ENCODE peak calls at places on chromosomes 12 and 14, in six cellular contexts. One of them, this sample, is unnamed.

GRCh38 chr12:41055875-41056577 is 132.1 kb upstream of the PDZRN4 start:
- DNase-seq in CD4-positive, CD25-positive, alpha-beta regulatory T cell: no peak
- DNase-seq in aorta: no peak
- DNase-seq in HepG2: no peak
- DNase-seq in transverse colon: no peak
- DNase-seq in CD8-positive, alpha-beta memory T cell: no peak
- DNase-seq in this sample: no peak

GRCh38 chr14:99802301-99803105 is 9.3 kb downstream of the EML1 start:
- DNase-seq in transverse colon: no peak
- DNase-seq in aorta: no peak
- DNase-seq in CD8-positive, alpha-beta memory T cell: no peak
- DNase-seq in HepG2: no peak
- DNase-seq in CD4-positive, CD25-positive, alpha-beta regulatory T cell: no peak
- DNase-seq in this sample: no peak

GRCh38 chr14:51147183-51147582 is 52.3 kb upstream of the TRIM9 start:
- DNase-seq in CD8-positive, alpha-beta memory T cell: no peak
- DNase-seq in transverse colon: no peak
- DNase-seq in CD4-positive, CD25-positive, alpha-beta regulatory T cell: no peak
- DNase-seq in HepG2: peak; percentile 6
- DNase-seq in aorta: no peak
- DNase-seq in this sample: no peak

GRCh38 chr12:31363826-31364225 is 37.9 kb upstream of the SINHCAF start:
- DNase-seq in CD4-positive, CD25-positive, alpha-beta regulatory T cell: no peak
- DNase-seq in CD8-positive, alpha-beta memory T cell: no peak
- DNase-seq in HepG2: no peak
- DNase-seq in transverse colon: no peak
- DNase-seq in aorta: no peak
- DNase-seq in this sample: no peak

GRCh38 chr12:31431721-31432120 is 105.8 kb upstream of the SINHCAF start:
- DNase-seq in HepG2: peak; percentile 15
- DNase-seq in transverse colon: no peak
- DNase-seq in CD8-positive, alpha-beta memory T cell: no peak
- DNase-seq in CD4-positive, CD25-positive, alpha-beta regulatory T cell: no peak
- DNase-seq in aorta: no peak
- DNase-seq in this sample: no peak

GRCh38 chr14:90626550-90626949 is 189.7 kb downstream of the TTC7B start:
- DNase-seq in CD4-positive, CD25-positive, alpha-beta regulatory T cell: no peak
- DNase-seq in aorta: no peak
- DNase-seq in CD8-positive, alpha-beta memory T cell: no peak
- DNase-seq in transverse colon: peak; percentile 24
- DNase-seq in HepG2: no peak
- DNase-seq in this sample: no peak

GRCh38 chr14:55381040-55381439 is 30.6 kb downstream of the ATG14 start:
- DNase-seq in HepG2: peak; percentile 68
- DNase-seq in CD4-positive, CD25-positive, alpha-beta regulatory T cell: no peak
- DNase-seq in transverse colon: no peak
- DNase-seq in aorta: no peak
- DNase-seq in CD8-positive, alpha-beta memory T cell: no peak
- DNase-seq in this sample: no peak

GRCh38 chr12:94596596-94596995 is 53.8 kb downstream of the TMCC3 start:
- DNase-seq in transverse colon: no peak
- DNase-seq in CD4-positive, CD25-positive, alpha-beta regulatory T cell: no peak
- DNase-seq in CD8-positive, alpha-beta memory T cell: no peak
- DNase-seq in HepG2: no peak
- DNase-seq in aorta: no peak
- DNase-seq in this sample: no peak

GRCh38 chr12:101117842-101118241 is 92.2 kb downstream of the SLC5A8 start:
- DNase-seq in HepG2: no peak
- DNase-seq in aorta: no peak
- DNase-seq in CD4-positive, CD25-positive, alpha-beta regulatory T cell: no peak
- DNase-seq in CD8-positive, alpha-beta memory T cell: no peak
- DNase-seq in transverse colon: no peak
- DNase-seq in this sample: no peak

GRCh38 chr12:111451649-111452129 is 46.0 kb downstream of the SH2B3 start:
- DNase-seq in aorta: no peak
- DNase-seq in CD8-positive, alpha-beta memory T cell: no peak
- DNase-seq in HepG2: peak; percentile 53
- DNase-seq in CD4-positive, CD25-positive, alpha-beta regulatory T cell: peak; percentile 76
- DNase-seq in transverse colon: no peak
- DNase-seq in this sample: no peak

GRCh38 chr12:47326190-47326589 is 246.4 kb upstream of the AMIGO2 start:
- DNase-seq in CD4-positive, CD25-positive, alpha-beta regulatory T cell: no peak
- DNase-seq in transverse colon: no peak
- DNase-seq in HepG2: no peak
- DNase-seq in aorta: no peak
- DNase-seq in CD8-positive, alpha-beta memory T cell: no peak
- DNase-seq in this sample: no peak

GRCh38 chr12:122192441-122192840 is 9.5 kb downstream of the LRRC43 start:
- DNase-seq in HepG2: no peak
- DNase-seq in CD4-positive, CD25-positive, alpha-beta regulatory T cell: no peak
- DNase-seq in aorta: no peak
- DNase-seq in transverse colon: no peak
- DNase-seq in CD8-positive, alpha-beta memory T cell: no peak
- DNase-seq in this sample: no peak

GRCh38 chr12:88994537-88994936 is 357.8 kb downstream of the DUSP6 start:
- DNase-seq in aorta: no peak
- DNase-seq in transverse colon: no peak
- DNase-seq in CD4-positive, CD25-positive, alpha-beta regulatory T cell: no peak
- DNase-seq in CD8-positive, alpha-beta memory T cell: no peak
- DNase-seq in HepG2: no peak
- DNase-seq in this sample: no peak

GRCh38 chr14:24089890-24090289 is 4.2 kb upstream of the PCK2 start:
- DNase-seq in HepG2: no peak
- DNase-seq in transverse colon: no peak
- DNase-seq in aorta: no peak
- DNase-seq in CD4-positive, CD25-positive, alpha-beta regulatory T cell: no peak
- DNase-seq in CD8-positive, alpha-beta memory T cell: no peak
- DNase-seq in this sample: no peak

GRCh38 chr14:104254735-104255400 is 116.5 kb downstream of the KIF26A start:
- DNase-seq in CD8-positive, alpha-beta memory T cell: no peak
- DNase-seq in aorta: no peak
- DNase-seq in CD4-positive, CD25-positive, alpha-beta regulatory T cell: no peak
- DNase-seq in HepG2: no peak
- DNase-seq in transverse colon: no peak
- DNase-seq in this sample: no peak

DNA sequence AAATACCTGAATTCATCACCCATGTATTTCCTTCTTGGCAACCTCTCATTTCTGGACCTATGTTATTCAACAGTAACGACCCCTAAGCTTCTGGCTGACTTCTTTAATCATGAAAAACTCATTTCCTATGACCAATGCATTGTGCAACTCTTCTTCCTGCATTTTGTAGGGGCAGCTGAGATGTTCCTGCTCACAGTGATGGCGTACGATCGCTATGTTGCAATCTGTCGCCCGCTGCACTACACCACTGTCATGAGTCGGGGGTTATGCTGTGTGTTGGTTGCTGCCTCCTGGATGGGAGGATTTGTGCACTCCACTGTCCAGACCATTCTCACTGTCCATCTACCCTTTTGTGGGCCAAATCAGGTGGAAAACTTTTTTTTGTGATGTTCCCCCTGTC is 356 bp downstream of the OR4Q2 start:
- DNase-seq in aorta: no peak
- DNase-seq in transverse colon: no peak
- DNase-seq in HepG2: no peak
- DNase-seq in CD8-positive, alpha-beta memory T cell: no peak
- DNase-seq in CD4-positive, CD25-positive, alpha-beta regulatory T cell: no peak
- DNase-seq in this sample: no peak
- H3K9me3 ChIP-seq in aorta: no peaks in the 10 kb centered on the region
- H3K9me3 ChIP-seq in transverse colon: no peaks in the 10 kb centered on the region
- H3K9me3 ChIP-seq in HepG2: no peaks in the 10 kb centered on the region
- H3K9me3 ChIP-seq in CD8-positive, alpha-beta memory T cell: no peaks in the 10 kb centered on the region
- H3K9me3 ChIP-seq in CD4-positive, CD25-positive, alpha-beta regulatory T cell: no peaks in the 10 kb centered on the region
- H3K9me3 ChIP-seq in this sample: no peaks in the 10 kb centered on the region

GRCh38 chr14:19800282-19801117 is 3.1 kb upstream of the OR4N2 start:
- DNase-seq in aorta: no peak
- DNase-seq in CD8-positive, alpha-beta memory T cell: no peak
- DNase-seq in HepG2: no peak
- DNase-seq in transverse colon: no peak
- DNase-seq in CD4-positive, CD25-positive, alpha-beta regulatory T cell: no peak
- DNase-seq in this sample: no peak

GRCh38 chr14:19799880-19800279 is 3.7 kb upstream of the OR4N2 start:
- DNase-seq in CD4-positive, CD25-positive, alpha-beta regulatory T cell: no peak
- DNase-seq in HepG2: no peak
- DNase-seq in aorta: no peak
- DNase-seq in CD8-positive, alpha-beta memory T cell: no peak
- DNase-seq in transverse colon: no peak
- DNase-seq in this sample: no peak

GRCh38 chr14:19801118-19801464 is 2.5 kb upstream of the OR4N2 start:
- DNase-seq in aorta: no peak
- DNase-seq in CD8-positive, alpha-beta memory T cell: no peak
- DNase-seq in HepG2: no peak
- DNase-seq in CD4-positive, CD25-positive, alpha-beta regulatory T cell: no peak
- DNase-seq in transverse colon: no peak
- DNase-seq in this sample: no peak
- H3K9me3 ChIP-seq in aorta: no peaks in the 10 kb centered on the region
- H3K9me3 ChIP-seq in CD8-positive, alpha-beta memory T cell: no peaks in the 10 kb centered on the region
- H3K9me3 ChIP-seq in HepG2: no peaks in the 10 kb centered on the region
- H3K9me3 ChIP-seq in CD4-positive, CD25-positive, alpha-beta regulatory T cell: no peaks in the 10 kb centered on the region
- H3K9me3 ChIP-seq in transverse colon: peaks cover 27% of the 10 kb centered on the region
- H3K9me3 ChIP-seq in this sample: no peaks in the 10 kb centered on the region

DNA sequence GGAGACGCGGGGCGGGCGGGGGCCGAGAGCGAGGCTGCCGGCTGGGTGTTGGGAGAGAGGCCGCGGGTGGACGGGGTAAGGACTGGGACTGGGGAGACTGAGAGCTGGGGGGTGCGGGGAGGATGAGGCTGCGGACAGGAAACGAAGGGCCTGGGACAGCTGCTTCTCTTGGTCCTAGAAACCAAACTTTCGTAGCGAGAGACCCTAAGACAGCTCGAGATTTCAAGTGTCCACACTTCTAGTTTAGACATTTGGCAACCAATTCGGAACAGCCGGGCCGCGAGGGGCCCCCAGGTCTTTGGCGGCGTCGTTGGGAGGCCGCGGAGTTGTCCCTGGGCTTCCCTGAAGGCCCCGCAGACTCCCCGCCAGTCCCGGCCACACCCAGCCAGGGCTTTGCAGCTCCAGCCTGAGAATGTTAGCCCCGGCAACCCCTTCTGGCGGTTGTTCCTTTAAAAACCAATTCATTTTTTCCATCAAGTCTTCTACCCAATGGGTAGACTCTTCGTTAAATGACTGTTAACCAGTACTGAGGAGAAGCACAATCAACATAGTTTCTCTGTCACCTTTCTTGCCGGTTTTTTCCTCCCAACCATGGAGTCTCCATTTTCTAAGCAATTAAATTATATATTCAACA is 11.5 kb downstream of the NKX2-1 start:
- DNase-seq in CD4-positive, CD25-positive, alpha-beta regulatory T cell: no peak
- DNase-seq in aorta: no peak
- DNase-seq in HepG2: no peak
- DNase-seq in transverse colon: no peak
- DNase-seq in CD8-positive, alpha-beta memory T cell: no peak
- DNase-seq in this sample: no peak
- H3K9me3 ChIP-seq in CD4-positive, CD25-positive, alpha-beta regulatory T cell: no peaks in the 10 kb centered on the region
- H3K9me3 ChIP-seq in aorta: peaks cover 4% of the 10 kb centered on the region
- H3K9me3 ChIP-seq in HepG2: no peaks in the 10 kb centered on the region
- H3K9me3 ChIP-seq in transverse colon: no peaks in the 10 kb centered on the region
- H3K9me3 ChIP-seq in CD8-positive, alpha-beta memory T cell: no peaks in the 10 kb centered on the region
- H3K9me3 ChIP-seq in this sample: no peaks in the 10 kb centered on the region

DNA sequence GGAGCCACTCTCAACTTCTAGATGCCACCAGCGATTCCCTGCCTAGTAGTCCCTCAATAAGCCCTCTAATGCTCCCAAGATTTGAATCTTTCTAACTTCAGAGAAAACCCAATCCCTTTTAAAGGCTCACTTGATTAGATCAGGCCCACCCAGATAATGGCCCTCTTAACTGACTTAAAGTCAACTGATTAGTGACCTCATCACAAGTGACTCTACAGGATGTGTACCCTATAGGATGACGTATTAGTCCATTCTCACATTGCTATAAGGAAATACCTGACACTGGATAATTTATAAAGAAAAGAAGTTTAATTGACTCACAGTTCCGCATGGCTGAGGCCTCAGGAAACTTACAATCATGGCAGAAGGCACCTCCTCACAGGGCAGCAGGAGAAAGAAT is 49.1 kb downstream of the ANKS1B start:
- DNase-seq in CD4-positive, CD25-positive, alpha-beta regulatory T cell: no peak
- DNase-seq in HepG2: no peak
- DNase-seq in transverse colon: no peak
- DNase-seq in CD8-positive, alpha-beta memory T cell: no peak
- DNase-seq in aorta: no peak
- DNase-seq in this sample: no peak
- H3K9me3 ChIP-seq in CD4-positive, CD25-positive, alpha-beta regulatory T cell: no peaks in the 10 kb centered on the region
- H3K9me3 ChIP-seq in HepG2: no peaks in the 10 kb centered on the region
- H3K9me3 ChIP-seq in transverse colon: no peaks in the 10 kb centered on the region
- H3K9me3 ChIP-seq in CD8-positive, alpha-beta memory T cell: no peaks in the 10 kb centered on the region
- H3K9me3 ChIP-seq in aorta: no peaks in the 10 kb centered on the region
- H3K9me3 ChIP-seq in this sample: no peaks in the 10 kb centered on the region

DNA sequence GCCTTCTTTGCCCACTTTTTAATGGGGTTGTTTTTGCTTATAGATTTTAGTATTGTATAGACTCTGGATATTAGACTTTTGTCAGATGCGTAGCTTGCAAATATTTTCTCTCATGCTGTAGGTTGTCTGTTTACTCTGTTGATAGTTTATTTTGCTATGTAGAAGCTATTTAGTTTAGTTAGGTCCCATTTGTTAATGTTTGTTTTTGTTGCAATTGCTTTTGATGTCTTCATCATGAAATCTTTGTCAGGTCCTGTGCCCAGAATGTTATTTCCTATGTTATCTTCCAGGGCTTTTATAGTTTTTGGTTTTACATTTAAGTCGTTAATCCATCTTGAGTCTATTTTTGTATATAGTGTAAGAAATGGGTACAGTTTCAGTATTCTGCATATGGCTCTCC is 30.0 kb upstream of the LYZ start:
- DNase-seq in HepG2: no peak
- DNase-seq in aorta: no peak
- DNase-seq in CD4-positive, CD25-positive, alpha-beta regulatory T cell: no peak
- DNase-seq in CD8-positive, alpha-beta memory T cell: no peak
- DNase-seq in transverse colon: no peak
- DNase-seq in this sample: no peak
- H3K9me3 ChIP-seq in HepG2: peaks cover 10% of the 10 kb centered on the region
- H3K9me3 ChIP-seq in aorta: peaks cover 4% of the 10 kb centered on the region
- H3K9me3 ChIP-seq in CD4-positive, CD25-positive, alpha-beta regulatory T cell: no peaks in the 10 kb centered on the region
- H3K9me3 ChIP-seq in CD8-positive, alpha-beta memory T cell: no peaks in the 10 kb centered on the region
- H3K9me3 ChIP-seq in transverse colon: no peaks in the 10 kb centered on the region
- H3K9me3 ChIP-seq in this sample: peaks cover 2% of the 10 kb centered on the region

This sample was measured in T-helper 17 cell.